ENCODE peak calls at places on chromosomes 2 and 18, in five cellular contexts. N is pancreas, P is psoas muscle, Y is IMR-90, T is neuronal stem cell. V is an unnamed sample.

GRCh38 chr18:58937204-58937603 is 72.5 kb downstream of the ZNF532 start:
- DNase-seq in N (no peak), P (no peak), Y (peak; percentile 70), T (no peak), V (no peak)

GRCh38 chr2:201546576-201546975 is 95.0 kb downstream of the STRADB start:
- DNase-seq in N (no peak), P (no peak), Y (peak; percentile 65), T (no peak), V (no peak)

GRCh38 chr2:100194951-100195350 is 52.6 kb upstream of the AFF3 start:
- DNase-seq in N (no peak), P (no peak), Y (no peak), T (no peak), V (no peak)

GRCh38 chr2:233994191-233994590 is 56.3 kb upstream of the SPP2 start:
- DNase-seq in N (no peak), P (no peak), Y (no peak), T (no peak), V (no peak)

GRCh38 chr18:33052886-33053285 is 280.1 kb upstream of the KLHL14 start:
- DNase-seq in N (no peak), P (no peak), Y (no peak), T (no peak), V (no peak)

GRCh38 chr2:26203906-26204305 is 31.0 kb downstream of the GAREM2 start:
- DNase-seq in N (no peak), P (no peak), Y (no peak), T (no peak), V (no peak)

GRCh38 chr18:67386028-67386427 is 130.5 kb downstream of the DSEL start:
- DNase-seq in N (no peak), P (no peak), Y (peak; percentile 48), T (no peak), V (no peak)

GRCh38 chr2:9629222-9630000 is 1.4 kb downstream of the YWHAQ start:
- DNase-seq in N (no peak), P (no peak), Y (peak; percentile 46), T (peak; percentile 20), V (no peak)

GRCh38 chr18:11989966-11990380 is 8.7 kb downstream of the IMPA2 start:
- DNase-seq in N (peak; percentile 93), P (peak; percentile 80), Y (no peak), T (no peak), V (peak; percentile 81)

GRCh38 chr2:219496247-219496646 is 2.4 kb upstream of the GMPPA start:
- DNase-seq in N (peak; percentile 64), P (no peak), Y (no peak), T (no peak), V (no peak)

GRCh38 chr2:219499058-219499307 is 292 bp downstream of the GMPPA start:
- DNase-seq in N (no peak), P (no peak), Y (no peak), T (no peak), V (no peak)

GRCh38 chr2:219496781-219497494 is 1.8 kb upstream of the GMPPA start:
- DNase-seq in N (peak; percentile 86), P (peak; percentile 74), Y (no peak), T (no peak), V (no peak)

GRCh38 chr2:219498280-219499057 is at the start of gene GMPPA:
- DNase-seq in N (peak; percentile 96), P (peak; percentile 97), Y (peak; percentile 99), T (peak; percentile 96), V (peak; percentile 97)

GRCh38 chr2:219497495-219498279 is 1.0 kb upstream of the GMPPA start:
- DNase-seq in N (peak; percentile 94), P (peak; percentile 94), Y (peak; percentile 74), T (no peak), V (peak; percentile 87)
- H3K27ac ChIP-seq in N (peak overlapping the region; percentile 95), P (peak overlapping the region; percentile 91), Y (peak overlapping the region; percentile 89), T (no peak overlapping the region), V (peak overlapping the region; percentile 100)

GRCh38 chr18:79399275-79400081 is 3.7 kb downstream of the NFATC1 start:
- DNase-seq in N (peak; percentile 78), P (peak; percentile 62), Y (no peak), T (no peak), V (no peak)

GRCh38 chr18:79401494-79402208 is 5.9 kb downstream of the NFATC1 start:
- DNase-seq in N (peak; percentile 76), P (peak; percentile 65), Y (no peak), T (no peak), V (no peak)

GRCh38 chr18:79400091-79400590 is 4.4 kb downstream of the NFATC1 start:
- DNase-seq in N (peak; percentile 77), P (peak; percentile 82), Y (no peak), T (no peak), V (peak; percentile 78)

GRCh38 chr18:79402209-79402576 is 6.5 kb downstream of the NFATC1 start:
- DNase-seq in N (peak; percentile 73), P (peak; percentile 52), Y (no peak), T (no peak), V (no peak)

DNA sequence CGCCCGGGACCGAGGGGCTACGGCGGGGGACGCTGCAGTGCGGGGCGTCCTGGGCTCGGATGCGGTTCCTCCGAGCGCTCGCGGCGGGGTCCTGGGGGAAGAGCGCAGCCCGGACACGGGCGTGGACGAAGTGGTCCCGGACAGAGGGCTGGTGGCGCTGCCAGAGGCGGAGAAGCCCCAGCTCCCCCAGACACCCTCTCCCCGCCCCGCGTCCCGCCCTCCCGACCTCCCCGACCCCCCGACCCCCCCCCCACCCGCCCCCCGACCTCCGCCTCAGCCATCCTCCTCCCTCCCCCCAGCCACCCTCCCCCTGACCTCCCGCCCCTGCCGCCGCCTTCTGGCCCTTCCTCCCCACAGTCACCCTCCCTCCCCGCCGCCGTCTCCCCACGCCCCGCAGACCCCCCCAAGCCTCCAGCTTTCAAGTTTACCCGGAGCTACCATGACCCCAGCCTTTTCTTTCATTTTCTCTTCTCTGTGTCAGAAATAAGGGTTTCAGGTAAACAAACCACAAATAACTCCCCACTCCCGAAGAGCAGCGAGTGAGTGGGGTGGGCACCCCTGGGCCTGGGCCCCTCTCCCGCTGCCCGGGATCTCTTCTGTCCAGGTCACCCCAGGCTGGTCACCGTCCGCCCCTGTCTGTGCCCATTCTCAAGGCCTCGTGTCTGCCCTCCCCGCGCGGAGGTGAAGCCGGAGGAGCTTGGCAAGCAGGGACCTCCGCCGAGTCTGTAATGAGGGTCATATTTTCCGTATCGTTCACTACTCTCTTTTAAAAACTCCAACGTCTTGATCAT is 5.1 kb downstream of the NFATC1 start:
- DNase-seq in N (peak; percentile 70), P (peak; percentile 63), Y (no peak), T (no peak), V (peak; percentile 42)
- H3K4me3 ChIP-seq in N (peak overlapping the region; percentile 82), P (peak overlapping the region; percentile 81), Y (peak overlapping the region; percentile 86), T (peak overlapping the region; percentile 40), V (peak overlapping the region; percentile 70)

GRCh38 chr2:68404901-68405799 is 40.1 kb downstream of the PLEK start:
- DNase-seq in N (no peak), P (no peak), Y (no peak), T (no peak), V (no peak)

GRCh38 chr2:68403199-68403644 is 38.1 kb downstream of the PLEK start:
- DNase-seq in N (no peak), P (no peak), Y (no peak), T (no peak), V (no peak)

DNA sequence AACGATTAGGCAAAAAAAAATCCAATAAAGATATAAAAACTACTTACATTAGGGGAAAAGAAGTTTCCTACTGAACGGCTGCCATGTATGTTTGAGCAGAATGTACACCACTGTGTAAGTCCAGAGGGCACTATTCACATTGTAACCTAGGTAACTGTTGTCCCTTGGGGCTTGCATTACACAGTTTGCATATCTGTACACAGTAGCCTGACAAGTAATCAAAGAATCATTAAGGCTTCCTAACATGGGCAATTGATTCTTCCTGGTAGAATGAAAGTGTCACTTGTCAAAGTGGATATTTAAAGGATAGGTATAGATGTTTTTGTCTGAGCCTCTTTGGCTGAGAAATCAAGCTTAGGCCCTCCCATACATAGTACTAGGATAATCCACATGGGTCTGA is 39.1 kb downstream of the PLEK start:
- DNase-seq in N (no peak), P (no peak), Y (no peak), T (no peak), V (no peak)
- H3K27me3 ChIP-seq in N (no peaks in the 10 kb centered on the region), P (no peaks in the 10 kb centered on the region), Y (peaks cover 23% of the 10 kb centered on the region), T (no peaks in the 10 kb centered on the region), V (no peaks in the 10 kb centered on the region)

GRCh38 chr2:86214503-86214832 is 15.2 kb downstream of the MRPL35 start:
- DNase-seq in N (no peak), P (no peak), Y (no peak), T (no peak), V (no peak)
- H3K27ac ChIP-seq in N (no peak overlapping the region), P (peak overlapping the region; percentile 30), Y (no peak overlapping the region), T (no peak overlapping the region), V (peak overlapping the region; percentile 5)

GRCh38 chr18:28425886-28426285 is 249.0 kb upstream of the CDH2 start:
- DNase-seq in N (no peak), P (no peak), Y (no peak), T (no peak), V (no peak)

GRCh38 chr18:28422577-28422976 is 245.6 kb upstream of the CDH2 start:
- DNase-seq in N (no peak), P (no peak), Y (no peak), T (no peak), V (no peak)
- H3K4me3 ChIP-seq in N (no peak overlapping the region), P (no peak overlapping the region), Y (no peak overlapping the region), T (no peak overlapping the region), V (no peak overlapping the region)

DNA sequence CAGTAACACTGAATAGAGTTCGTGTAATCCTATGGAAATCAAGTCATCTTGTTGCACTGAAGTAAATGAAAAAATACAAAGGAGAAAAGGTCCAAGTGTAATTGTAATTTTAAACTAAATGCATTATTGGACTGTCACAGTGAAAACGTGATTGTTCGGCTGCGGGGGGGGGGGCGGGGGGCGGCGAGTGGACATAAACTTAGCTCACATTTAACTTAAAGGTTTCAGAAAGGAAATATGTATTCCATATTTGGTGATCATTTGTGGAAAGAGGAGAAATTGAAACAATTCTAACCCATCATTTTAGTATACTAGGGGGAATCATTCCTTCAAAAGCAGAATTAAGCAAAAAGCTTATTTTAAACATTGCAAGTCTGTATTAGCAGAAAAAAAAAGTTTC is 144.6 kb downstream of the MEIS1 start:
- DNase-seq in N (no peak), P (no peak), Y (no peak), T (no peak), V (no peak)
- H3K27me3 ChIP-seq in N (no peaks in the 10 kb centered on the region), P (peaks cover 5% of the 10 kb centered on the region), Y (no peaks in the 10 kb centered on the region), T (peaks cover 9% of the 10 kb centered on the region), V (peaks cover 98% of the 10 kb centered on the region)

V was measured in gastrocnemius medialis.